ENCODE peak calls at places on chromosomes 12 and 14, in seven cellular contexts. Y is fibroblast of mammary gland, V is RWPE1, K is lower leg skin, B is GM06990, Z is endothelial cell, O is breast epithelium. M is an unnamed sample.

GRCh38 chr12:100668939-100669536 is 95.6 kb downstream of the GAS2L3 start:
- DNase-seq in Y (peak), V (peak), K (peak), B (peak), Z (peak), O (peak), M (peak)

GRCh38 chr12:3680919-3681594 is 71.9 kb downstream of the CRACR2A start:
- DNase-seq in Y (peak), V (no peak), K (no peak), B (no peak), Z (no peak), O (no peak), M (no peak)

GRCh38 chr14:71403673-71404072 is 496.4 kb downstream of the PCNX1 start:
- DNase-seq in Y (peak), V (peak), K (no peak), B (peak), Z (peak), O (no peak), M (no peak)

GRCh38 chr12:58530421-58531067 is 389.8 kb downstream of the LRIG3 start:
- DNase-seq in Y (peak), V (no peak), K (no peak), B (no peak), Z (no peak), O (no peak), M (no peak)

GRCh38 chr14:37673439-37673838 is 78.0 kb downstream of the TTC6 start:
- DNase-seq in Y (no peak), V (no peak), K (no peak), B (no peak), Z (no peak), O (no peak), M (no peak)

GRCh38 chr14:66476964-66477363 is 9.2 kb upstream of the CCDC196 start:
- DNase-seq in Y (peak), V (peak), K (no peak), B (no peak), Z (no peak), O (no peak), M (no peak)

GRCh38 chr12:12606793-12607589 is 4.7 kb upstream of the CREBL2 start:
- DNase-seq in Y (peak), V (peak), K (no peak), B (peak), Z (no peak), O (no peak), M (no peak)

GRCh38 chr12:143964-144649 is 69.8 kb downstream of the SLC6A12 start:
- DNase-seq in Y (no peak), V (no peak), K (no peak), B (no peak), Z (no peak), O (no peak), M (no peak)

DNA sequence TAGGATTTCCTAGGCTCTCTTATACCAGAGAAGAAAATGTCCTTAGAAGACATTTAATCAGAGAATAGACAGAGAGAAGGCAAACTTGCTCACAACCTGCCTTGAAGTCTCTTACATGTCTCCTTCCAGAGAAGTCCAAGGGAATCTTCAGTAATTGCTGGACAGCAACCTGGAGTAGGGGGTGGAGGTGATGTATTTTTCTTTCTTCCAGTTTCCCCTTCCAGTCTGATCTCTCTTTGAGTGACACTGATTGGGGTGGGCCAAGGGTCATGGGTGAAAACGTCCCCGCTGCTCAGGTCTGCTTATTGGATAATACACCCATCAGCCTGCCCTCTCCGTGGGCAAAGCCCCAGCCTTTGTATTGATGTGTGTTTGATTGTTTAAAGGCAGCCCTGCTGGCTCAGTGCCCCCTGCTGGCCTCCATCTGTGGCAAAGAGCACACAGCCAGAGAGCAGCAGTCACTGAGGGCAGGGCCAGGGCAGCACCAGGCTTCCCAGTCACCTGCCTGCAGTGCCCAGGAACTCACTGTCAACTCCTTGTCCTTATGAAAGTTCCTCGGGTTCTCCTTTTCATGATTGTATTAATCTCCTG is 35.7 kb upstream of the ATP2A2 start:
- DNase-seq in Y (peak), V (no peak), K (no peak), B (peak), Z (peak), O (no peak), M (no peak)
- TF ChIP-seq CTCF in Y (peak), V (no peak), K (no peak), B (peak), Z (no peak), O (no peak), M (no peak)

DNA sequence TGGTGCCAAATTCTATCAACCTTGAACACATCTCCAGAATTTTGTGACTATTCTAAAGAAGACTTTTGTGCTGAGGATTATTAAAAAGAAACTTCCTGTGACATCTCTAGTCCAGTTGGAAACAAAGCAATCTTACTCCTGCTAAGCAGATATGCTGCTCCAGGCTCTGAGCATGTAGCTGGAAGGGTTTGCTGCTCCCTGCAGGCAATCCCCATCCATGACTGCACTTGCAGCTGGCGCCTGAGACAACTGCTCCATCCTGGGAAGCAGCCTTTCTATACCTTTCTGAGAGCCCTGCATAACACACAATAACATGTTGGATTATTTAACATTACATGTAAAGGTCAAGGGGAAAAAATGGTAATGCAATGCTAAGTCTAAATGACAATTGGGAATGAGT is 105.1 kb downstream of the NDUFA12 start:
- DNase-seq in Y (peak), V (no peak), K (no peak), B (no peak), Z (peak), O (no peak), M (no peak)
- TF ChIP-seq CTCF in Y (peak), V (no peak), K (no peak), B (peak), Z (no peak), O (no peak), M (no peak)

GRCh38 chr14:31806249-31806648 is 245.0 kb downstream of the NUBPL start:
- DNase-seq in Y (no peak), V (no peak), K (no peak), B (no peak), Z (no peak), O (no peak), M (no peak)
- TF ChIP-seq CTCF in Y (no peak), V (no peak), K (no peak), B (no peak), Z (no peak), O (no peak), M (no peak)

DNA sequence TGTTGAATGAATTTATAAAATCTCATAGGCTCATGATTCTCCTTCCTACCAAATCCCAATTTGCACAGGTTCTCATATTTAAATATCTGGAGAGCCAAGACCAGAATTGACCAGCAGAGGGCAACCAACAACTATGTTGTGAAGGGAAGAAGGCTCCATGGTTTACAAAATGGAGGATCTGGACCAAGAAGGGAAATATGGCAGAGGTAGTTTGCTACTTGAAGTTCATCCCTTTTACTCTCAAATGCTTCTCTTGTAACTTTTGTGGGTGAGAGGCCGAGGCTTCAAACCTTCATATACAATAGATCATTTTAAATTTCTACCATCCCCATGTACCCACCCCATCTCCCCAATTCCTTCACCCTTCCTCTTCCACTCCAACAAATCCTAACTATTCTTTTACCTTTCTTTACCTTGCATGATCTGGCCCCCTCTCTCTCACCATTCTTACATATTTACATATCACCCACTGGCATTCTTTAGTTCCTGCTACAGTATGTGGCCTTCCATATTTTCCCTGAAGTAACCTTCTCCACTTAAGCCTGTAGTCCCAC is 3.8 kb upstream of the SMARCC2 start:
- DNase-seq in Y (peak), V (peak), K (peak), B (peak), Z (peak), O (peak), M (peak)
- TF ChIP-seq CTCF in Y (peak), V (peak), K (no peak), B (peak), Z (peak), O (peak), M (peak)